ENCODE peak calls at places on chromosomes 3 and 15, in six cellular contexts. V is A549, H is HepG2, N is upper lobe of left lung, L is GM12878, S is K562. U is an unnamed sample.

GRCh38 chr15:58521293-58521991 is 89.7 kb downstream of the LIPC start:
- ATAC-seq in S (peak), N (peak), V (peak), H (no peak), L (no peak), U (peak)

GRCh38 chr3:184872200-184872599 is 60.2 kb downstream of the VPS8 start:
- ATAC-seq in S (no peak), N (no peak), V (no peak), L (no peak), H (no peak), U (no peak)

GRCh38 chr3:135965506-135966348 is at the start of gene PPP2R3A:
- ATAC-seq in N (peak), H (peak), V (peak), S (peak), L (peak), U (peak)

GRCh38 chr3:26847675-26848074 is 225.1 kb downstream of the LRRC3B start:
- ATAC-seq in H (no peak), S (no peak), V (no peak), N (no peak), L (no peak), U (no peak)

GRCh38 chr3:196166741-196167140 is 44.5 kb downstream of the ZDHHC19 start:
- ATAC-seq in V (no peak), H (no peak), S (no peak), N (no peak), L (no peak), U (no peak)

GRCh38 chr15:46441294-46442062 is 806.6 kb downstream of the SQOR start:
- ATAC-seq in N (no peak), L (no peak), S (no peak), H (no peak), V (no peak), U (no peak)

GRCh38 chr15:99613887-99614642 is 48.3 kb downstream of the MEF2A start:
- ATAC-seq in S (no peak), H (peak), N (peak), V (no peak), L (peak), U (peak)

GRCh38 chr3:67610458-67610857 is 44.0 kb downstream of the SUCLG2 start:
- ATAC-seq in H (peak), L (no peak), S (no peak), N (no peak), V (peak), U (no peak)

GRCh38 chr15:96474274-96474673 is 143.8 kb downstream of the NR2F2 start:
- ATAC-seq in N (no peak), L (no peak), H (no peak), V (no peak), S (no peak), U (no peak)

GRCh38 chr15:72342385-72342784 is 22.4 kb upstream of the CELF6 start:
- ATAC-seq in H (peak), N (no peak), L (peak), V (peak), S (peak), U (no peak)

GRCh38 chr3:113148307-113148703 is 63.1 kb upstream of the BOC start:
- ATAC-seq in V (no peak), H (no peak), L (no peak), S (no peak), N (no peak), U (no peak)

GRCh38 chr15:91431041-91431715 is 331.1 kb downstream of the SV2B start:
- ATAC-seq in H (no peak), V (no peak), L (no peak), S (no peak), N (no peak), U (no peak)

GRCh38 chr3:24086597-24087369 is 141.7 kb downstream of the NR1D2 start:
- ATAC-seq in S (no peak), V (peak), L (no peak), N (peak), H (peak), U (no peak)

GRCh38 chr3:172546628-172547214 is 23.5 kb upstream of the TNFSF10 start:
- ATAC-seq in V (no peak), L (peak), H (no peak), N (no peak), S (no peak), U (no peak)

GRCh38 chr15:99437315-99438221 is 128.2 kb upstream of the MEF2A start:
- ATAC-seq in N (no peak), L (no peak), S (no peak), V (peak), H (peak), U (no peak)

GRCh38 chr3:112778298-112779008 is 68.2 kb downstream of the CD200R1L start:
- ATAC-seq in S (no peak), L (no peak), H (no peak), V (peak), N (no peak), U (peak)

GRCh38 chr3:176916777-176917176 is 280.5 kb downstream of the TBL1XR1 start:
- ATAC-seq in S (no peak), N (no peak), H (no peak), L (no peak), V (no peak), U (no peak)

GRCh38 chr15:69094124-69095030 is 66.1 kb upstream of the GLCE start:
- ATAC-seq in L (no peak), N (no peak), V (no peak), H (no peak), S (no peak), U (no peak)

GRCh38 chr3:34260991-34261365 is 462.5 kb downstream of the PDCD6IP start:
- ATAC-seq in S (no peak), L (no peak), V (no peak), N (no peak), H (no peak), U (no peak)

GRCh38 chr15:63999177-63999576 is 47.1 kb downstream of the DAPK2 start:
- ATAC-seq in H (no peak), L (peak), V (no peak), N (no peak), S (peak), U (peak)

GRCh38 chr3:64150527-64151238 is 74.6 kb downstream of the PRICKLE2 start:
- ATAC-seq in S (no peak), V (peak), N (peak), H (peak), L (no peak), U (peak)

GRCh38 chr3:59559721-59560514 is 510.1 kb upstream of the CFAP20DC start:
- ATAC-seq in L (no peak), N (no peak), S (no peak), H (no peak), V (peak), U (no peak)

GRCh38 chr3:152276688-152277087 is 8.0 kb downstream of the MBNL1 start:
- ATAC-seq in S (peak), L (peak), H (peak), V (peak), N (no peak), U (no peak)

GRCh38 chr3:99760602-99761001 is 57.1 kb upstream of the CMSS1 start:
- ATAC-seq in L (no peak), H (no peak), N (no peak), V (no peak), S (peak), U (peak)

GRCh38 chr3:68874551-68875348 is 57.6 kb downstream of the TAFA4 start:
- ATAC-seq in H (no peak), N (no peak), V (no peak), L (peak), S (no peak), U (no peak)

GRCh38 chr3:196202516-196202970 is 8.7 kb downstream of the ZDHHC19 start:
- ATAC-seq in S (peak), H (peak), L (no peak), N (peak), V (no peak), U (peak)

GRCh38 chr15:26864664-26865191 is 2.1 kb upstream of the GABRA5 start:
- ATAC-seq in H (peak), L (no peak), V (peak), S (peak), N (no peak), U (peak)

GRCh38 chr3:173103469-173103868 is 37.6 kb downstream of the SPATA16 start:
- ATAC-seq in H (no peak), L (no peak), S (no peak), V (no peak), N (peak), U (no peak)

GRCh38 chr3:37571269-37571668 is 290.4 kb upstream of the CTDSPL start:
- ATAC-seq in N (no peak), H (no peak), V (no peak), L (no peak), S (no peak), U (no peak)

GRCh38 chr3:111787556-111788463 is 71.3 kb upstream of the PHLDB2 start:
- ATAC-seq in N (no peak), L (no peak), S (no peak), V (no peak), H (no peak), U (no peak)

GRCh38 chr15:68693071-68693470 is 114.3 kb downstream of the CORO2B start:
- ATAC-seq in N (no peak), L (no peak), V (no peak), H (no peak), S (no peak), U (no peak)

GRCh38 chr15:52678468-52679231 is 538 bp downstream of the ATOSA start:
- ATAC-seq in H (peak), V (peak), S (peak), N (peak), L (peak), U (peak)
- TF ChIP-seq CTCF in H (peak), V (no peak), S (no peak), N (peak), L (no peak), U (peak)

DNA sequence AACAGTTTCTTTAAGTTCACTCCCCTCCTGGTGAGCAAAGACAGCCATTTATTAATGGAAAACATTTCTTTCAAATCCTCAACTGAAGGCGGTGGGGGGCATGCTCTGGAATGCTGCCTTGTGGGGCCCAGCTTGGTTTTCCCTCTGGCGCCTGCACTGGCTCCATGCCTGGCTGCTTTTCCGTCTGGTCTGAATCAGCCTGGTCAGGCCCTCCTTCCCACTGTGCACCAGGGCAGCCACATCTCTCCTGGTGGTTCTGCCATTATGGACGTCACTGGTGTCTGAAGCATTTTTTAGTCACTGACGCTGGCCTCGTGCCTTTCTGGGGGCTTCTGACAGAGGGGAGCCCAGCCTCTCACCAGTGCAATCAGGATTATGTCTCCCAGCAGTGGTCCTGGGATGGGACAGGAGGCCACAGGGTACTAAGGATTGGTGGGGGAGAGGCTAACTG is 57.6 kb upstream of the APEH start:
- ATAC-seq in V (no peak), L (no peak), S (no peak), H (no peak), N (no peak), U (no peak)
- TF ChIP-seq EP300 in V (no peak), L (no peak), S (no peak), H (no peak), N (no peak), U (no peak)

GRCh38 chr3:18307529-18307928 is 117.6 kb downstream of the SATB1 start:
- ATAC-seq in V (no peak), H (no peak), L (no peak), N (no peak), S (no peak), U (no peak)
- TF ChIP-seq CTCF in V (no peak), H (no peak), L (no peak), N (no peak), S (no peak), U (no peak)

DNA sequence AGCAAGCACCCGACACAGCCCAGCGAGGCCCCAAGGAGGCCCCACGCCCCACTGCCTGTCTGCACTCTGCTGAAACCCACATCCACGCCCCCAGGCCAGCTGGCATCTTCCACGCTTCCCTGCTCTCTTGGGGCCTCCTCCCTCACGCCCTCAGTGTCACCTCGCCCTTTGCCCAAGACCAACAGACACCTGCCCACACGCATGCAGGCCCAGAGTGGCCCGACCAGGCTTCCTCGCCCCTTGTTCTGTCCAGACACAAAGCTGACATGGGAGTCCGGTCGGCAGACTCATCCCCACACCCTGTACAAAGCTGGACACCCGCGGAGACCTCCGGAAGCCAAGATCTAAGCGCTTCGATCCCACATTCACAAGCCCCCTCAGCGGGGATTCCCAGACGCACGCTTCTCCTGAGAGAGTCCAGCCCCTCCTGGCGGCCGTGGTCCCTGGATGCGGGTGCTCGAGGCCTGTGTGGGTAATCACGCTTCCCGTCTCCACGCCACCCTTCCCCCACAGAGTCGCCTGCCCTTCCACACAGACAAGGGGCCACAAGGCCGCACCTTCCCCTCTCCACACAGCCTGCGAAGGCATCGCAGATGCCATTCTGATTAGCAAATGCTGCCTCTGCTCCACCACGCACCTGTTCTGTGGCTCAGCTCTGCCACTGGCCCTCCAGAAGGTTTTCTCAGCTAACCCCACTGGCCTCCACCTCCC is 176.6 kb downstream of the XXYLT1 start:
- ATAC-seq in S (peak), L (peak), H (no peak), N (peak), V (no peak), U (no peak)
- TF ChIP-seq EP300 in S (no peak), L (no peak), H (no peak), N (no peak), V (no peak), U (no peak)

U was measured in gastroesophageal sphincter.